ENCODE peak calls at places on chromosome 10, in seven cellular contexts. P, W, B, G, Q, M and I are unnamed samples.

GRCh38 chr10:128484041-128484440 is 357.8 kb upstream of the MKI67 start:
- DNase-seq in P (no peak), W (no peak), B (no peak), G (no peak), Q (no peak), M (no peak), I (no peak)

GRCh38 chr10:84838851-84839250 is 510.5 kb downstream of the CCSER2 start:
- DNase-seq in P (no peak), W (no peak), B (no peak), G (no peak), Q (no peak), M (no peak), I (peak)

GRCh38 chr10:64070241-64070640 is 549.0 kb downstream of the REEP3 start:
- DNase-seq in P (no peak), W (no peak), B (no peak), G (no peak), Q (no peak), M (no peak), I (no peak)

GRCh38 chr10:122363311-122363710 is 11.2 kb upstream of the PLEKHA1 start:
- DNase-seq in P (no peak), W (no peak), B (no peak), G (no peak), Q (no peak), M (no peak), I (no peak)

GRCh38 chr10:118045154-118045841 is 1.4 kb downstream of the RAB11FIP2 start:
- DNase-seq in P (no peak), W (no peak), B (no peak), G (no peak), Q (no peak), M (no peak), I (no peak)

GRCh38 chr10:123643315-123643714 is 22.8 kb upstream of the GPR26 start:
- DNase-seq in P (no peak), W (no peak), B (no peak), G (no peak), Q (no peak), M (no peak), I (no peak)

GRCh38 chr10:80187465-80188409 is 17.6 kb downstream of the ANXA11 start:
- DNase-seq in P (no peak), W (peak), B (no peak), G (peak), Q (no peak), M (peak), I (peak)

GRCh38 chr10:67837519-67838314 is at the start of gene DNAJC12:
- DNase-seq in P (peak), W (no peak), B (peak), G (peak), Q (no peak), M (no peak), I (no peak)

GRCh38 chr10:69703766-69704191 is 73.7 kb downstream of the FAM241B start:
- DNase-seq in P (no peak), W (no peak), B (peak), G (no peak), Q (no peak), M (no peak), I (no peak)

GRCh38 chr10:124912487-124912886 is 29.4 kb upstream of the ZRANB1 start:
- DNase-seq in P (no peak), W (no peak), B (no peak), G (no peak), Q (no peak), M (no peak), I (no peak)

GRCh38 chr10:71494470-71494869 is 97.8 kb downstream of the CDH23 start:
- DNase-seq in P (no peak), W (no peak), B (no peak), G (no peak), Q (no peak), M (no peak), I (no peak)

GRCh38 chr10:124598196-124598595 is 136.6 kb downstream of the LHPP start:
- DNase-seq in P (no peak), W (no peak), B (no peak), G (no peak), Q (no peak), M (no peak), I (no peak)

GRCh38 chr10:35563266-35563891 is 41.8 kb upstream of the GJD4 start:
- DNase-seq in P (peak), W (peak), B (peak), G (peak), Q (no peak), M (peak), I (no peak)

GRCh38 chr10:98463976-98464754 is 17.4 kb upstream of the HPS1 start:
- DNase-seq in P (no peak), W (no peak), B (no peak), G (peak), Q (no peak), M (no peak), I (no peak)

GRCh38 chr10:97676770-97677581 is 10.1 kb downstream of the AVPI1 start:
- DNase-seq in P (peak), W (no peak), B (peak), G (peak), Q (peak), M (peak), I (no peak)

GRCh38 chr10:68560916-68561691 is 967 bp downstream of the TET1 start:
- DNase-seq in P (peak), W (peak), B (no peak), G (peak), Q (no peak), M (no peak), I (peak)